ENCODE peak calls at places on chromosomes 11 and 22, in nine cellular contexts. Z is activated CD8-positive, alpha-beta memory T cell treated with anti-CD3 and anti-CD28 coated beads, Interleukin-2, amount 50 U/mL, for 48 hours; A is CD8-positive, alpha-beta memory T cell; N is A673; R is neuronal stem cell; O is NCI-H1694; I is left colon; C is neural crest cell; G is KBM-7. B is an unnamed sample.

GRCh38 chr11:86740628-86741488 is 59.5 kb upstream of the PRSS23 start:
- DNase-seq in Z (no peak), A (no peak), N (peak), R (peak), O (no peak), I (no peak), C (no peak), G (no peak), B (peak)

GRCh38 chr11:133414503-133414902 is 117.8 kb downstream of the OPCML start:
- DNase-seq in Z (no peak), A (no peak), N (no peak), R (no peak), O (no peak), I (no peak), C (no peak), G (no peak), B (no peak)

GRCh38 chr22:21444701-21445436 is 22.3 kb upstream of the TMEM191C start:
- DNase-seq in Z (peak), A (no peak), N (no peak), R (no peak), O (no peak), I (peak), C (no peak), G (no peak), B (no peak)

GRCh38 chr22:49929553-49929979 is 11.1 kb downstream of the CRELD2 start:
- DNase-seq in Z (peak), A (peak), N (peak), R (peak), O (no peak), I (peak), C (peak), G (peak), B (no peak)

GRCh38 chr11:7321708-7322448 is 70.2 kb downstream of the SYT9 start:
- DNase-seq in Z (no peak), A (no peak), N (no peak), R (no peak), O (no peak), I (no peak), C (no peak), G (no peak), B (no peak)

GRCh38 chr11:11230802-11231562 is 122.1 kb downstream of the CSNK2A3 start:
- DNase-seq in Z (peak), A (no peak), N (peak), R (no peak), O (no peak), I (no peak), C (no peak), G (peak), B (no peak)

GRCh38 chr11:73570415-73571114 is 27.3 kb downstream of the FAM168A start:
- DNase-seq in Z (no peak), A (no peak), N (no peak), R (no peak), O (no peak), I (no peak), C (no peak), G (no peak), B (no peak)

GRCh38 chr11:33575311-33575710 is 125.3 kb downstream of the C11orf91 start:
- DNase-seq in Z (no peak), A (no peak), N (no peak), R (no peak), O (no peak), I (no peak), C (no peak), G (no peak), B (no peak)

GRCh38 chr11:72015511-72016061 is 16.9 kb downstream of the IL18BP start:
- DNase-seq in Z (peak), A (no peak), N (no peak), R (no peak), O (no peak), I (no peak), C (no peak), G (peak), B (no peak)

GRCh38 chr22:39679652-39680051 is 109.1 kb downstream of the CACNA1I start:
- DNase-seq in Z (no peak), A (no peak), N (no peak), R (no peak), O (no peak), I (no peak), C (no peak), G (no peak), B (no peak)

GRCh38 chr11:121132211-121132976 is 31.4 kb downstream of the TECTA start:
- DNase-seq in Z (no peak), A (no peak), N (no peak), R (no peak), O (no peak), I (no peak), C (no peak), G (no peak), B (no peak)

GRCh38 chr11:68173926-68174325 is 39.2 kb downstream of the KMT5B start:
- DNase-seq in Z (no peak), A (no peak), N (no peak), R (no peak), O (no peak), I (no peak), C (no peak), G (no peak), B (no peak)

GRCh38 chr22:22890085-22890484 is 2.5 kb downstream of the IGLL5 start:
- DNase-seq in Z (no peak), A (no peak), N (no peak), R (no peak), O (no peak), I (no peak), C (no peak), G (no peak), B (no peak)

GRCh38 chr11:134270250-134270714 is 5.9 kb upstream of the GLB1L3 start:
- DNase-seq in Z (no peak), A (peak), N (peak), R (no peak), O (no peak), I (no peak), C (no peak), G (peak), B (peak)

GRCh38 chr11:77506857-77507256 is 33.0 kb upstream of the PAK1 start:
- DNase-seq in Z (no peak), A (no peak), N (no peak), R (no peak), O (no peak), I (peak), C (no peak), G (peak), B (no peak)

GRCh38 chr11:14300661-14301304 is 58.2 kb downstream of the RRAS2 start:
- DNase-seq in Z (no peak), A (peak), N (peak), R (peak), O (peak), I (peak), C (peak), G (peak), B (peak)

GRCh38 chr11:11209967-11210366 is 143.1 kb downstream of the CSNK2A3 start:
- DNase-seq in Z (no peak), A (no peak), N (no peak), R (no peak), O (no peak), I (no peak), C (no peak), G (no peak), B (no peak)

GRCh38 chr11:94557992-94558391 is 9.2 kb upstream of the PIWIL4 start:
- DNase-seq in Z (no peak), A (no peak), N (no peak), R (no peak), O (no peak), I (no peak), C (no peak), G (no peak), B (no peak)

GRCh38 chr11:117902001-117902855 is 25.8 kb upstream of the FXYD6 start:
- DNase-seq in Z (peak), A (no peak), N (no peak), R (no peak), O (no peak), I (no peak), C (no peak), G (no peak), B (no peak)

GRCh38 chr22:16935209-16935608 is 72.8 kb downstream of the GAB4 start:
- DNase-seq in Z (no peak), A (no peak), N (no peak), R (no peak), O (no peak), I (no peak), C (no peak), G (no peak), B (no peak)

GRCh38 chr11:19511413-19512183 is 201.0 kb upstream of the NAV2 start:
- DNase-seq in Z (no peak), A (no peak), N (no peak), R (no peak), O (peak), I (no peak), C (no peak), G (no peak), B (no peak)

GRCh38 chr22:28269277-28269676 is 350.2 kb upstream of the PITPNB start:
- DNase-seq in Z (no peak), A (no peak), N (no peak), R (no peak), O (no peak), I (no peak), C (no peak), G (no peak), B (no peak)

GRCh38 chr11:71358122-71358728 is 90.0 kb downstream of the DHCR7 start:
- DNase-seq in Z (no peak), A (no peak), N (no peak), R (no peak), O (no peak), I (no peak), C (no peak), G (no peak), B (no peak)

GRCh38 chr11:8063319-8063718 is 17.7 kb upstream of the TUB start:
- DNase-seq in Z (no peak), A (no peak), N (no peak), R (no peak), O (no peak), I (peak), C (no peak), G (no peak), B (no peak)

GRCh38 chr22:25941365-25941960 is 199.5 kb downstream of the MYO18B start:
- DNase-seq in Z (no peak), A (no peak), N (no peak), R (no peak), O (no peak), I (no peak), C (no peak), G (no peak), B (no peak)

GRCh38 chr11:87967459-87967858 is 207.8 kb downstream of the RAB38 start:
- DNase-seq in Z (no peak), A (no peak), N (no peak), R (peak), O (no peak), I (no peak), C (no peak), G (no peak), B (peak)

GRCh38 chr11:65279713-65280459 is 18.1 kb downstream of the POLA2 start:
- DNase-seq in Z (no peak), A (no peak), N (peak), R (no peak), O (no peak), I (no peak), C (no peak), G (no peak), B (no peak)

GRCh38 chr11:29255401-29255800 is 761.4 kb downstream of the KCNA4 start:
- DNase-seq in Z (no peak), A (no peak), N (no peak), R (no peak), O (no peak), I (no peak), C (no peak), G (no peak), B (no peak)

GRCh38 chr11:34476853-34477252 is 36.7 kb downstream of the ELF5 start:
- DNase-seq in Z (no peak), A (no peak), N (no peak), R (no peak), O (no peak), I (no peak), C (no peak), G (no peak), B (no peak)

GRCh38 chr11:16397355-16397754 is 41.0 kb upstream of the SOX6 start:
- DNase-seq in Z (no peak), A (no peak), N (no peak), R (no peak), O (no peak), I (no peak), C (no peak), G (no peak), B (no peak)

GRCh38 chr11:69655479-69656394 is 14.8 kb downstream of the CCND1 start:
- DNase-seq in Z (no peak), A (no peak), N (peak), R (no peak), O (no peak), I (peak), C (no peak), G (no peak), B (no peak)

GRCh38 chr11:8209208-8209807 is 40.5 kb upstream of the RIC3 start:
- DNase-seq in Z (peak), A (no peak), N (no peak), R (no peak), O (no peak), I (no peak), C (no peak), G (peak), B (no peak)

GRCh38 chr11:123145661-123146060 is 49.4 kb downstream of the CLMP start:
- DNase-seq in Z (no peak), A (no peak), N (no peak), R (no peak), O (peak), I (no peak), C (no peak), G (no peak), B (no peak)

GRCh38 chr22:17773606-17774205 is 563 bp downstream of the BID start:
- DNase-seq in Z (peak), A (peak), N (peak), R (peak), O (no peak), I (no peak), C (peak), G (peak), B (no peak)

GRCh38 chr11:29200776-29201574 is 815.9 kb downstream of the KCNA4 start:
- DNase-seq in Z (no peak), A (no peak), N (no peak), R (no peak), O (no peak), I (peak), C (no peak), G (no peak), B (no peak)

GRCh38 chr11:28983780-28984179 is 875.6 kb downstream of the METTL15 start:
- DNase-seq in Z (no peak), A (no peak), N (no peak), R (no peak), O (no peak), I (no peak), C (no peak), G (no peak), B (no peak)

GRCh38 chr11:70496591-70497535 is 98.5 kb downstream of the CTTN start:
- DNase-seq in Z (no peak), A (no peak), N (no peak), R (no peak), O (no peak), I (no peak), C (no peak), G (no peak), B (no peak)

GRCh38 chr22:41401781-41402648 is 20.3 kb downstream of the TEF start:
- DNase-seq in Z (no peak), A (no peak), N (peak), R (no peak), O (peak), I (peak), C (no peak), G (no peak), B (no peak)

B was measured in iPS DF 19.7.